ENCODE peak calls at places on chromosomes 11 and 22, in eight cellular contexts. X, T, O, R, Z, Y, M and K are unnamed samples.

GRCh38 chr11:394034-394857 is at the start of gene PKP3:
- DNase-seq in M (no peak), X (no peak), Z (no peak), R (no peak), Y (no peak), T (no peak), O (no peak), K (peak)

GRCh38 chr11:8722156-8722555 is 39.6 kb downstream of the RPL27A start:
- DNase-seq in Y (no peak), Z (no peak), R (no peak), O (no peak), X (no peak), T (no peak), M (no peak), K (peak)

GRCh38 chr11:113908107-113908506 is 3.5 kb downstream of the HTR3B start:
- DNase-seq in Z (no peak), M (no peak), T (no peak), Y (no peak), R (no peak), X (no peak), O (no peak), K (no peak)

GRCh38 chr11:73393479-73394415 is 17.5 kb downstream of the RELT start:
- DNase-seq in X (peak), Y (peak), M (peak), T (peak), Z (peak), R (peak), O (peak), K (peak)

GRCh38 chr11:122453586-122453985 is 201.9 kb upstream of the UBASH3B start:
- DNase-seq in T (peak), Y (no peak), M (no peak), X (no peak), R (no peak), O (no peak), Z (no peak), K (no peak)

GRCh38 chr11:46285173-46285572 is 7.7 kb downstream of the CREB3L1 start:
- DNase-seq in T (no peak), Z (no peak), M (no peak), O (no peak), X (no peak), R (no peak), Y (no peak), K (no peak)

GRCh38 chr11:17486666-17487065 is 10.0 kb upstream of the ABCC8 start:
- DNase-seq in R (no peak), T (no peak), X (no peak), Y (no peak), Z (no peak), M (no peak), O (no peak), K (no peak)

GRCh38 chr22:47994899-47995573 is 1232.6 kb downstream of the TBC1D22A start:
- DNase-seq in O (no peak), Z (no peak), M (no peak), Y (no peak), T (no peak), R (no peak), X (no peak), K (no peak)

GRCh38 chr11:11449327-11449726 is 96.3 kb upstream of the CSNK2A3 start:
- DNase-seq in O (no peak), T (no peak), Z (no peak), M (no peak), Y (no peak), X (no peak), R (no peak), K (no peak)

GRCh38 chr11:12189543-12190235 is 79.3 kb downstream of the MICAL2 start:
- DNase-seq in T (no peak), O (no peak), Y (no peak), X (no peak), M (no peak), Z (peak), R (no peak), K (peak)

GRCh38 chr11:15471709-15472404 is 357.1 kb downstream of the INSC start:
- DNase-seq in X (no peak), M (no peak), Y (no peak), T (no peak), R (no peak), O (no peak), Z (no peak), K (no peak)

GRCh38 chr11:67372232-67372992 is 986 bp downstream of the CLCF1 start:
- DNase-seq in Y (no peak), T (no peak), Z (peak), R (no peak), O (no peak), X (no peak), M (no peak), K (no peak)

GRCh38 chr22:44076825-44077224 is 52.7 kb downstream of the PARVB start:
- DNase-seq in R (no peak), O (no peak), M (no peak), Y (no peak), X (no peak), T (no peak), Z (no peak), K (no peak)

GRCh38 chr11:29119116-29119515 is 897.7 kb downstream of the KCNA4 start:
- DNase-seq in M (no peak), Y (no peak), R (no peak), Z (no peak), O (peak), X (no peak), T (no peak), K (no peak)

GRCh38 chr11:70134490-70134889 is 56.4 kb downstream of the ANO1 start:
- DNase-seq in X (no peak), Y (no peak), T (no peak), M (no peak), R (no peak), O (no peak), Z (no peak), K (no peak)

GRCh38 chr11:68998390-68998911 is 14.6 kb downstream of the MRGPRF start:
- DNase-seq in Z (no peak), Y (no peak), R (no peak), O (no peak), M (no peak), T (peak), X (no peak), K (peak)

GRCh38 chr22:17867160-17867785 is 93.0 kb upstream of the BID start:
- DNase-seq in R (no peak), M (no peak), T (no peak), O (no peak), Y (no peak), Z (no peak), X (no peak), K (no peak)

GRCh38 chr22:49657275-49657973 is 170.2 kb downstream of the BRD1 start:
- DNase-seq in T (peak), Z (peak), Y (no peak), M (no peak), O (no peak), X (peak), R (peak), K (no peak)

GRCh38 chr11:45593992-45594391 is 71.4 kb downstream of the CHST1 start:
- DNase-seq in Z (no peak), X (no peak), R (no peak), M (no peak), Y (no peak), T (no peak), O (no peak), K (no peak)

GRCh38 chr11:15629690-15630321 is 515.1 kb downstream of the INSC start:
- DNase-seq in Z (no peak), X (no peak), M (no peak), T (no peak), O (no peak), Y (no peak), R (no peak), K (peak)

GRCh38 chr11:90134420-90135003 is at the start of gene NAALAD2:
- DNase-seq in O (peak), R (no peak), X (no peak), Z (peak), M (no peak), T (peak), Y (peak), K (peak)

GRCh38 chr11:63709336-63709735 is 28.0 kb downstream of the RTN3 start:
- DNase-seq in Y (no peak), X (no peak), Z (no peak), M (no peak), R (no peak), T (no peak), O (no peak), K (no peak)

GRCh38 chr22:19527861-19528417 is 3.7 kb upstream of the CLDN5 start:
- DNase-seq in Y (peak), Z (no peak), X (no peak), M (no peak), R (no peak), O (no peak), T (no peak), K (no peak)

GRCh38 chr22:27752771-27753170 is 48.8 kb downstream of the MN1 start:
- DNase-seq in Z (no peak), X (no peak), Y (no peak), R (no peak), M (no peak), T (no peak), O (peak), K (peak)

GRCh38 chr22:17303840-17304779 is 65.2 kb upstream of the CECR2 start:
- DNase-seq in T (no peak), O (no peak), M (peak), Z (peak), R (peak), Y (no peak), X (peak), K (no peak)

GRCh38 chr22:30308518-30309230 is 18.1 kb downstream of the TBC1D10A start:
- DNase-seq in T (no peak), Z (no peak), M (no peak), O (no peak), Y (no peak), X (no peak), R (no peak), K (no peak)

GRCh38 chr11:118915396-118915795 is 10.3 kb downstream of the BCL9L start:
- DNase-seq in M (no peak), X (no peak), T (no peak), O (no peak), Z (no peak), R (no peak), Y (no peak), K (no peak)